ENCODE peak calls at places on chromosome 5, in four cellular contexts. I is tibial artery, E is breast epithelium, C is psoas muscle. F is an unnamed sample.

GRCh38 chr5:96432245-96433065 is 593 bp downstream of the PCSK1 start:
- DNase-seq in I (no peak), E (no peak), C (no peak), F (no peak)

GRCh38 chr5:78006449-78006848 is 230.3 kb upstream of the TBCA start:
- DNase-seq in E (no peak), C (no peak), I (no peak), F (no peak)

GRCh38 chr5:150523472-150524350 is 15.8 kb downstream of the NDST1 start:
- DNase-seq in C (no peak), I (peak), E (no peak), F (peak)

GRCh38 chr5:156474251-156474650 is 147.3 kb downstream of the SGCD start:
- DNase-seq in E (no peak), C (peak), I (peak), F (peak)

GRCh38 chr5:23991406-23991805 is 484.0 kb downstream of the PRDM9 start:
- DNase-seq in E (no peak), I (no peak), C (no peak), F (no peak)

GRCh38 chr5:10736354-10736753 is 24.7 kb downstream of the DAP start:
- DNase-seq in C (no peak), I (no peak), E (no peak), F (no peak)

GRCh38 chr5:55062039-55062779 is 38.2 kb downstream of the GZMK start:
- DNase-seq in C (no peak), E (no peak), I (no peak), F (no peak)

GRCh38 chr5:170484847-170485605 is 18.8 kb upstream of the KCNIP1 start:
- DNase-seq in E (no peak), C (no peak), I (no peak), F (no peak)

GRCh38 chr5:91128604-91129003 is 254.5 kb downstream of the ARRDC3 start:
- DNase-seq in C (no peak), I (no peak), E (no peak), F (no peak)

GRCh38 chr5:73344835-73345234 is 103.7 kb downstream of the FOXD1 start:
- DNase-seq in C (no peak), I (no peak), E (no peak), F (no peak)

GRCh38 chr5:67140413-67140812 is 56.2 kb downstream of the CD180 start:
- DNase-seq in C (no peak), E (no peak), I (no peak), F (no peak)

GRCh38 chr5:142650060-142650459 is 35.8 kb downstream of the FGF1 start:
- DNase-seq in C (no peak), I (no peak), E (no peak), F (no peak)

GRCh38 chr5:142653321-142653720 is 32.6 kb downstream of the FGF1 start:
- DNase-seq in I (no peak), C (no peak), E (no peak), F (no peak)

GRCh38 chr5:142650881-142651280 is 35.0 kb downstream of the FGF1 start:
- DNase-seq in E (no peak), I (no peak), C (no peak), F (no peak)

GRCh38 chr5:142654578-142655042 is 31.3 kb downstream of the FGF1 start:
- DNase-seq in E (no peak), C (no peak), I (no peak), F (no peak)

DNA sequence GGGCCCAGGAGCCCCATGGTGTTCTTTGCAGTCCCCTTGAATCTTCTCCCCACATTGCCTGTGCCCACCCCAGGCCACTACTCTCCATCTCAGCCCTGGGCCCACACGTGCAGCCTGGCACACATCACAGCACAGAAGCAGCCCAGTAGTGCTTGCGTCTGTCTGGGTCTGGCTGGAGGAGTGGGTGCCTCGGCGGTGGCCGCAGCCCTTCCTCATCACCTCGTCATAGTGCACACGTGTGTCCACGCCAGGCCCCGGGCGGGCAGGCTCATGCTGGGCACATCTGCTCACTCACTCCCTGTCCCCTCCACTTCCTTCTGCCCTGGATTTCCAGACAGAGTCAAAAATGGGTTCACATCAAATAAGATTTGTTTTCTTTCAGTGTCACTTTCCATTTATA is 33.3 kb downstream of the FGF1 start:
- DNase-seq in I (no peak), C (no peak), E (no peak), F (no peak)
- H3K4me3 ChIP-seq in I (no peak), C (no peak), E (no peak), F (no peak)

DNA sequence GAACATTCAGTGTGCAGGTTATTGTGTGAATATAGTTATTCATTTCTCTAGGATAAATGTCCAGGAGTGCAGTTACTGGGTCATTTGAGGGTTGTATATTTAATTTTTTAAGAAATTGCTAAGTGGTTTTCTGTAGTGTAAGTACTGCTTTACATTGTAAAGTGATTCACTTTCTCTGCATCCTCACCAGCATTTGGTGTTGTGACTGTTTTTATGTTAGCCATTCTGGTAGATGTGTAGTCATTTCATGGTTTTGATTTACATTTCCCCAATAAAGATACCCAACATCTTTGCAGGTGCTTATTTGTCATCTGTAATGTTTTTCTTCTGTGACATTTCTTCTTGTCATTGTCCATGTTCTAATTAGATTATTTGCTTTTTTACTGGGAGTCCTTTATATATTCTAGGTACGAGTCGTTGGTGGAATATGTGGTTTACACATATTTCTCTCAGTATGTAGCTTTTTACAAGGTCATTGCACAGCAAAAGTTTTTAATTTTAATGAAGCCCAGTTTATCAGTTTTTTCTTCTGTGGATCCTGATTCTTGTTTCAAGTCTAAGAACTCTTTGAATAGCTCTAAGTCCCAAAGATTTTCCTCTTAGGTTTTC is 34.0 kb downstream of the SCGB3A1 start:
- DNase-seq in E (no peak), I (no peak), C (no peak), F (no peak)
- H3K27ac ChIP-seq in E (no peak), I (no peak), C (no peak), F (no peak)

DNA sequence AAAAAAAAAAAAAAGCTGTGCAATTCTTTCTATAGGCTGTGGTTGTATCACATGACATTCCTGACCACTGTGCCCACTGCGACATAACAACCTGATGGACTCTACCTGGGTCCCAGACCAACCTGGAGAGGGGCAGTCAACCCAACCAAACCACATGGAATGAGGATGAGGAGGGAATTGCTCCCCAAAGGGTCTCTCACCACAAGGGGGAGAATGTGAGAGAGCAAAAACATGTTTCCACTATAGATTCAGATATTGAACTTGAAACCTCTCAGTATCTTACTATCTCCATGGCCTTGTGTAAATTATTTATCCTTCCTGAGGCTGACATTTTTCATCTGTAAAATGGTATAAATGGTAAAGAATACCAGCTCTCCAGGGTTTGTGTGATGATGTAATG is 66.9 kb upstream of the SV2C start:
- DNase-seq in E (no peak), I (no peak), C (no peak), F (no peak)
- TF ChIP-seq CTCF in E (no peak), I (no peak), C (no peak), F (peak)

DNA sequence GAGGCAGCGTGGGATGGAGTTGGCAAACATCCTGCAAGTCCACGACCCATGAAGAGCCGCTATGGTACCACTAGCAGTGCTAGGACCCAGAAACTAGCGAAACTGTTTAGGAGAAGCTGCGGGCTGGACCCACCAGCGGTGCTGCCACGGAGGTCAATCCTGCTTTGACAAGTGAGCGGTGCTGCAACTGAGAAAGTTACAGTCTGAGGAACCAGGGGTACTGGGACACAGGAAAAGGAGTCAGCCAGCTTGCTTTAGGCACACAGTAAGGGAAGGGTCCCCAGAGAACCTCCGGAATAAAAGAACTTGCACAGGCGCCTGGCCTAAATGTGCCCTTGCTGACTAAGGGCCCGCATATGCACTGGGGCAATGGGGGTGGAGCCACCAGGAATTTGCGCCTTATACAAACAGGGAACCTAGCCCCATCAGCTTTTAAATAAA is 23.6 kb upstream of the ANXA2R start:
- DNase-seq in I (no peak), C (peak), E (no peak), F (peak)
- H3K4me3 ChIP-seq in I (peak), C (peak), E (no peak), F (peak)

GRCh38 chr5:37626266-37626665 is 213.6 kb downstream of the GDNF start:
- DNase-seq in E (no peak), I (no peak), C (no peak), F (no peak)
- H3K27ac ChIP-seq in E (no peak), I (no peak), C (no peak), F (no peak)

DNA sequence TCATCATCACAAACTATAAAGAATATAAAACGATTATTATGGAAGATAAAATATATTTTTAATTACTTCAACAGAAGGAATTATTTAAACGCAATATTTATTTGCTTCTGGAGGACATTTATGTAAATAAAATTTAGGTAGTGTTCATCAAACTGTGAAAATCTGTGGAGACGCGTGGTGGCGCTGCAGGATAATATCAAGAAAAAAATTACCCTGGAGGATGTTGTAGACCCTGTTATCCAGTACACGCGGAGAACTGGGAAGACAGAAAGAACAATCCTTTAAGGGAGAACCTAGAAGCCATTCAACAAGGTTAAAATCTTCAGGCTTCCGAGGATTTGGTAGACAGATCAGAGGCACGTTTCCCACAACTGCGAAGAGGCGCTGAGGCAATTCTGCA is at the start of gene PCDHB12:
- DNase-seq in I (no peak), E (no peak), C (no peak), F (no peak)
- TF ChIP-seq CTCF in I (no peak), E (no peak), C (peak), F (no peak)